ENCODE peak calls at places on chromosome 14, in four cellular contexts. O is K562, H is HepG2, F is GM12878. N is an unnamed sample.

GRCh38 chr14:99515301-99516155 is 34.3 kb downstream of the CCNK start:
- DNase-seq in O (no peak), H (no peak), F (no peak), N (peak; percentile 3)

GRCh38 chr14:31122921-31123320 is 84.7 kb downstream of the HECTD1 start:
- DNase-seq in O (no peak), H (no peak), F (no peak), N (no peak)

GRCh38 chr14:55600784-55601561 is 21.0 kb downstream of the KTN1 start:
- DNase-seq in O (no peak), H (no peak), F (no peak), N (no peak)

GRCh38 chr14:21712039-21712438 is 38.4 kb upstream of the OR4E1 start:
- DNase-seq in O (no peak), H (no peak), F (no peak), N (no peak)

GRCh38 chr14:101962503-101962874 is 1.9 kb upstream of the DYNC1H1 start:
- DNase-seq in O (peak; percentile 66), H (peak; percentile 90), F (no peak), N (no peak)

GRCh38 chr14:99270491-99271287 is 1.3 kb downstream of the BCL11B start:
- DNase-seq in O (no peak), H (no peak), F (no peak), N (peak; percentile 64)

GRCh38 chr14:94768521-94769412 is 1.1 kb downstream of the GSC start:
- DNase-seq in O (no peak), H (no peak), F (no peak), N (peak; percentile 44)

GRCh38 chr14:74281069-74281468 is 21.7 kb downstream of the ABCD4 start:
- DNase-seq in O (no peak), H (no peak), F (no peak), N (no peak)

GRCh38 chr14:21537088-21537424 is 10.9 kb upstream of the SALL2 start:
- DNase-seq in O (no peak), H (no peak), F (no peak), N (no peak)

GRCh38 chr14:59427653-59428578 is 37.3 kb downstream of the GPR135 start:
- DNase-seq in O (no peak), H (no peak), F (no peak), N (no peak)

GRCh38 chr14:50225974-50226297 is 5.4 kb downstream of the SOS2 start:
- DNase-seq in O (peak; percentile 15), H (no peak), F (no peak), N (no peak)

GRCh38 chr14:99601301-99601945 is 2.6 kb downstream of the CCDC85C start:
- DNase-seq in O (no peak), H (peak; percentile 49), F (no peak), N (no peak)

GRCh38 chr14:24260026-24260779 is 2.8 kb downstream of the TGM1 start:
- DNase-seq in O (no peak), H (no peak), F (no peak), N (no peak)

GRCh38 chr14:50285861-50286260 is 26.2 kb downstream of the L2HGDH start:
- DNase-seq in O (no peak), H (no peak), F (no peak), N (no peak)

GRCh38 chr14:103112488-103113243 is 10.6 kb upstream of the TNFAIP2 start:
- DNase-seq in O (no peak), H (no peak), F (no peak), N (no peak)

GRCh38 chr14:49853572-49854375 is 1.2 kb upstream of the NEMF start:
- DNase-seq in O (no peak), H (peak; percentile 86), F (no peak), N (peak; percentile 80)

GRCh38 chr14:73460691-73461127 is 2.4 kb upstream of the NUMB start:
- DNase-seq in O (no peak), H (no peak), F (no peak), N (no peak)

GRCh38 chr14:31025335-31026075 is at the start of gene AP4S1:
- DNase-seq in O (peak; percentile 37), H (peak; percentile 57), F (no peak), N (peak; percentile 53)

GRCh38 chr14:102239231-102239630 is 65.7 kb downstream of the MOK start:
- DNase-seq in O (no peak), H (no peak), F (no peak), N (no peak)

GRCh38 chr14:105021656-105022275 is 883 bp upstream of the CDCA4 start:
- DNase-seq in O (peak; percentile 54), H (peak; percentile 47), F (no peak), N (peak; percentile 60)

GRCh38 chr14:34338056-34338455 is 124.0 kb downstream of the SPTSSA start:
- DNase-seq in O (no peak), H (no peak), F (no peak), N (no peak)

GRCh38 chr14:82309199-82309598 is 775.5 kb upstream of the SEL1L start:
- DNase-seq in O (no peak), H (no peak), F (no peak), N (no peak)

GRCh38 chr14:84453541-84453940 is 1076.4 kb upstream of the FLRT2 start:
- DNase-seq in O (no peak), H (no peak), F (no peak), N (no peak)

GRCh38 chr14:99247772-99248171 is 24.2 kb downstream of the BCL11B start:
- DNase-seq in O (no peak), H (no peak), F (no peak), N (no peak)

GRCh38 chr14:47539065-47539464 is 136.3 kb downstream of the MDGA2 start:
- DNase-seq in O (no peak), H (peak; percentile 10), F (no peak), N (no peak)

GRCh38 chr14:56057071-56057865 is 60.9 kb upstream of the PELI2 start:
- DNase-seq in O (no peak), H (no peak), F (no peak), N (no peak)

GRCh38 chr14:37584211-37585100 is 10.6 kb downstream of the FOXA1 start:
- DNase-seq in O (no peak), H (no peak), F (no peak), N (peak; percentile 46)

GRCh38 chr14:36626150-36626549 is 35.5 kb upstream of the PAX9 start:
- DNase-seq in O (no peak), H (no peak), F (no peak), N (no peak)

GRCh38 chr14:96102071-96102856 is 63.1 kb downstream of the C14orf132 start:
- DNase-seq in O (no peak), H (no peak), F (no peak), N (no peak)

GRCh38 chr14:43687866-43688265 is 819.2 kb downstream of the FSCB start:
- DNase-seq in O (no peak), H (no peak), F (no peak), N (no peak)

GRCh38 chr14:85991156-85991555 is 461.2 kb downstream of the FLRT2 start:
- DNase-seq in O (no peak), H (no peak), F (no peak), N (no peak)

GRCh38 chr14:24828486-24828885 is 194.5 kb upstream of the GZMB start:
- DNase-seq in O (no peak), H (no peak), F (no peak), N (no peak)

GRCh38 chr14:33556382-33557121 is 394.3 kb downstream of the EGLN3 start:
- DNase-seq in O (no peak), H (no peak), F (no peak), N (no peak)

GRCh38 chr14:64572721-64573508 is 23.2 kb downstream of the PPP1R36 start:
- DNase-seq in O (no peak), H (no peak), F (no peak), N (no peak)

GRCh38 chr14:35122696-35123387 is 490 bp downstream of the PRORP start:
- DNase-seq in O (peak; percentile 6), H (peak; percentile 69), F (no peak), N (no peak)

GRCh38 chr14:103846569-103847438 is 571 bp downstream of the PPP1R13B start:
- DNase-seq in O (no peak), H (no peak), F (no peak), N (peak; percentile 36)

GRCh38 chr14:54475187-54475881 is 13.4 kb downstream of the GMFB start:
- DNase-seq in O (no peak), H (no peak), F (no peak), N (no peak)

GRCh38 chr14:67944605-67945004 is 125.0 kb downstream of the RAD51B start:
- DNase-seq in O (no peak), H (no peak), F (no peak), N (no peak)

GRCh38 chr14:65959563-65960024 is 526.6 kb upstream of the CCDC196 start:
- DNase-seq in O (no peak), H (no peak), F (no peak), N (no peak)

DNA sequence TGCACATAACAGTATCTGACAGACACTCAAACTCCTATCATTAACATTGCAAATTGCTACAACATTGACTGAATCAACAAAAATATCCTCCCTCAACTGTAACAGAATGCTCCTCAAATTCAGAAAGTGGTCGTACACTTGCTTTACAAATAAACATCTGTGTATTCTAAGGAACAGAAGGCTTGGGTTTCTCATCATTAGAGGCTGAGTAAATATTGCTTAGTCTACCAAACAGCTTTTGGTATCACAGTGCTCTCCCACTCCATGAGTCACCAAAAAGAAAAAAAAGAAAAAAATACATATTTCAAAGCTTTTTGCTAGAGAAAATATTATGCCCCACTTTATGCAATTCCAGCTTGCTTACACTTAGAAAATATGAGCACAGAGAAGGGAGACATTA is 23.9 kb downstream of the FERMT2 start:
- DNase-seq in O (no peak), H (peak; percentile 45), F (no peak), N (no peak)
- TF ChIP-seq ATF2 in O (no peak), H (no peak), F (no peak), N (no peak)

GRCh38 chr14:89265229-89265628 is 151.8 kb downstream of the FOXN3 start:
- DNase-seq in O (no peak), H (no peak), F (no peak), N (no peak)
- TF ChIP-seq ESRRA in O (no peak), H (no peak), F (no peak), N (no peak)

GRCh38 chr14:92792885-92793284 is 1.2 kb upstream of the GOLGA5 start:
- DNase-seq in O (no peak), H (no peak), F (no peak), N (no peak)
- TF ChIP-seq ATF2 in O (no peak), H (no peak), F (no peak), N (no peak)

GRCh38 chr14:42222924-42223471 is 616.3 kb downstream of the LRFN5 start:
- DNase-seq in O (no peak), H (no peak), F (peak; percentile 67), N (no peak)
- TF ChIP-seq ESRRA in O (no peak), H (no peak), F (no peak), N (no peak)

GRCh38 chr14:75399819-75400678 is 27.8 kb upstream of the JDP2 start:
- DNase-seq in O (no peak), H (no peak), F (no peak), N (no peak)
- TF ChIP-seq ATF2 in O (no peak), H (no peak), F (no peak), N (no peak)

GRCh38 chr14:39229222-39229543 is 4.5 kb upstream of the MIA2 start:
- DNase-seq in O (no peak), H (no peak), F (no peak), N (no peak)
- TF ChIP-seq ESRRA in O (no peak), H (no peak), F (no peak), N (no peak)

N was measured in WTC11.